ENCODE peak calls at places on chromosomes 2 and 18, in eight cellular contexts. K is left lung; B is NCI-H510A; I is AG04450; Y is SW480; O is effector CD4-positive, alpha-beta T cell; G is fibroblast of lung; N is NCI-H1092 treated with DMSO at 0.1 percent for 48 hours. A is an unnamed sample.

GRCh38 chr18:58218111-58218510 is 174.1 kb downstream of the NEDD4L start:
- DNase-seq in K (no peak), B (no peak), I (no peak), Y (peak; percentile 53), O (no peak), G (peak; percentile 47), N (no peak), A (no peak)

GRCh38 chr2:190119257-190119656 is 56.7 kb upstream of the MSTN start:
- DNase-seq in K (no peak), B (no peak), I (no peak), Y (no peak), O (no peak), G (peak; percentile 25), N (no peak), A (peak; percentile 3)

GRCh38 chr2:9430316-9431293 is 7.2 kb downstream of the CPSF3 start:
- DNase-seq in K (no peak), B (no peak), I (no peak), Y (no peak), O (no peak), G (peak; percentile 48), N (no peak), A (no peak)

GRCh38 chr2:67487993-67488392 is 90.9 kb downstream of the ETAA1 start:
- DNase-seq in K (no peak), B (no peak), I (no peak), Y (no peak), O (no peak), G (no peak), N (no peak), A (no peak)

GRCh38 chr2:229920011-229920781 is 1.6 kb downstream of the TRIP12 start:
- DNase-seq in K (no peak), B (peak; percentile 11), I (no peak), Y (no peak), O (peak; percentile 20), G (peak; percentile 21), N (no peak), A (no peak)

GRCh38 chr18:49519041-49519971 is 32.3 kb upstream of the C18orf32 start:
- DNase-seq in K (no peak), B (no peak), I (no peak), Y (no peak), O (no peak), G (no peak), N (no peak), A (no peak)

GRCh38 chr2:145569108-145569507 is 1049.2 kb upstream of the ZEB2 start:
- DNase-seq in K (no peak), B (no peak), I (no peak), Y (no peak), O (no peak), G (peak; percentile 48), N (no peak), A (no peak)

GRCh38 chr18:67634631-67635338 is 118.3 kb upstream of the DSEL start:
- DNase-seq in K (no peak), B (no peak), I (no peak), Y (no peak), O (no peak), G (no peak), N (no peak), A (no peak)

GRCh38 chr2:88709117-88709739 is 17.8 kb downstream of the RPIA start:
- DNase-seq in K (no peak), B (no peak), I (no peak), Y (no peak), O (no peak), G (peak; percentile 25), N (no peak), A (no peak)

GRCh38 chr2:207241198-207241597 is 75.5 kb upstream of the KLF7 start:
- DNase-seq in K (no peak), B (no peak), I (no peak), Y (no peak), O (no peak), G (peak; percentile 48), N (no peak), A (no peak)

GRCh38 chr2:88190808-88191721 is 20.9 kb downstream of the THNSL2 start:
- DNase-seq in K (no peak), B (no peak), I (no peak), Y (peak; percentile 48), O (no peak), G (peak; percentile 13), N (peak; percentile 18), A (peak; percentile 13)

GRCh38 chr2:169684135-169684565 is 10.1 kb downstream of the CFAP210 start:
- DNase-seq in K (no peak), B (no peak), I (no peak), Y (no peak), O (no peak), G (no peak), N (no peak), A (no peak)

GRCh38 chr2:45190481-45190880 is 181.2 kb upstream of the SIX2 start:
- DNase-seq in K (no peak), B (no peak), I (no peak), Y (peak; percentile 11), O (no peak), G (peak; percentile 62), N (no peak), A (no peak)

GRCh38 chr2:127651987-127652550 is 6.1 kb downstream of the GPR17 start:
- DNase-seq in K (peak; percentile 45), B (no peak), I (no peak), Y (no peak), O (no peak), G (no peak), N (no peak), A (peak; percentile 40)

A was measured in pancreas.